ENCODE peak calls at places on chromosomes 6 and 20, in nine cellular contexts. A is HCT116, L is left ventricle myocardium inferior, H is cardiac muscle cell, R is transverse colon, N is omental fat pad, P is thyroid gland, Z is foreskin fibroblast, W is neural crest cell. T is an unnamed sample.

GRCh38 chr6:14951704-14952103 is 294.2 kb upstream of the JARID2 start:
- DNase-seq in Z (no peak), N (no peak), W (no peak), P (no peak), A (no peak), H (no peak), R (no peak), L (no peak), T (no peak)

GRCh38 chr6:142903806-142904205 is 41.2 kb downstream of the HIVEP2 start:
- DNase-seq in R (no peak), H (no peak), P (no peak), N (no peak), L (no peak), W (no peak), Z (peak), A (no peak), T (no peak)

GRCh38 chr20:51687071-51687470 is 81.1 kb downstream of the ATP9A start:
- DNase-seq in W (no peak), R (no peak), P (no peak), L (no peak), Z (peak), H (peak), A (peak), N (no peak), T (no peak)

GRCh38 chr6:125564941-125565340 is 184.5 kb upstream of the HEY2 start:
- DNase-seq in W (no peak), L (no peak), R (no peak), N (no peak), H (no peak), Z (no peak), P (no peak), A (no peak), T (no peak)

GRCh38 chr20:48773837-48774418 is 53.9 kb downstream of the PREX1 start:
- DNase-seq in H (peak), W (no peak), Z (peak), P (no peak), N (no peak), L (no peak), A (no peak), R (peak), T (no peak)

GRCh38 chr6:102766946-102767345 is 1373.4 kb downstream of the GRIK2 start:
- DNase-seq in A (no peak), W (no peak), Z (peak), N (no peak), R (no peak), H (no peak), L (no peak), P (no peak), T (no peak)

GRCh38 chr20:3239026-3239866 is at the start of gene SLC4A11:
- DNase-seq in R (peak), W (peak), N (no peak), P (peak), H (peak), L (peak), Z (peak), A (peak), T (peak)

GRCh38 chr6:166387642-166388325 is 5.0 kb upstream of the MPC1 start:
- DNase-seq in N (no peak), R (no peak), W (no peak), P (no peak), A (no peak), L (no peak), H (no peak), Z (no peak), T (no peak)

GRCh38 chr6:150492507-150492906 is 107.2 kb upstream of the PLEKHG1 start:
- DNase-seq in A (peak), H (peak), W (no peak), N (no peak), L (no peak), Z (no peak), R (no peak), P (no peak), T (no peak)

GRCh38 chr20:62606551-62607201 is 35.6 kb upstream of the SLCO4A1 start:
- DNase-seq in A (no peak), H (peak), W (no peak), R (peak), Z (peak), L (peak), N (no peak), P (peak), T (no peak)

GRCh38 chr6:53411451-53411850 is 62.7 kb upstream of the ELOVL5 start:
- DNase-seq in L (no peak), Z (no peak), R (no peak), P (no peak), N (no peak), H (peak), W (no peak), A (no peak), T (no peak)

GRCh38 chr6:123677897-123678296 is 41.1 kb upstream of the TRDN start:
- DNase-seq in P (no peak), H (no peak), N (no peak), L (no peak), R (no peak), W (no peak), Z (no peak), A (no peak), T (no peak)

GRCh38 chr20:58995461-58996225 is 11.4 kb downstream of the CTSZ start:
- DNase-seq in H (no peak), N (no peak), L (no peak), Z (no peak), P (no peak), R (no peak), W (no peak), A (no peak), T (no peak)

GRCh38 chr6:1131285-1132079 is 180.4 kb upstream of the FOXQ1 start:
- DNase-seq in P (peak), L (peak), H (peak), R (no peak), Z (peak), N (no peak), A (no peak), W (no peak), T (peak)

GRCh38 chr20:1882026-1882425 is 13.2 kb upstream of the SIRPA start:
- DNase-seq in H (no peak), L (no peak), W (no peak), A (no peak), P (no peak), Z (no peak), R (no peak), N (no peak), T (no peak)

GRCh38 chr20:2837561-2837960 is 2.9 kb downstream of the PCED1A start:
- DNase-seq in L (no peak), H (no peak), A (no peak), P (no peak), W (no peak), Z (no peak), N (no peak), R (no peak), T (no peak)

GRCh38 chr6:37083243-37084138 is 78.0 kb downstream of the FGD2 start:
- DNase-seq in R (peak), Z (peak), N (peak), W (no peak), P (peak), L (peak), H (peak), A (no peak), T (peak)

GRCh38 chr6:98769546-98769945 is 64.8 kb upstream of the POU3F2 start:
- DNase-seq in L (no peak), A (peak), W (no peak), N (no peak), R (no peak), P (peak), H (peak), Z (no peak), T (no peak)

GRCh38 chr6:894274-894673 is 201.3 kb upstream of the EXOC2 start:
- DNase-seq in A (no peak), H (no peak), W (no peak), R (no peak), Z (no peak), P (no peak), N (no peak), L (no peak), T (no peak)

GRCh38 chr6:1335367-1336037 is 23.6 kb downstream of the FOXQ1 start:
- DNase-seq in R (peak), A (peak), W (no peak), L (no peak), N (no peak), H (peak), Z (peak), P (peak), T (peak)

GRCh38 chr20:49964964-49965780 is 17.6 kb upstream of the SNAI1 start:
- DNase-seq in L (no peak), P (peak), N (no peak), H (peak), Z (peak), A (peak), R (peak), W (peak), T (no peak)

GRCh38 chr20:4722571-4722970 is 862 bp downstream of the PRND start:
- DNase-seq in N (no peak), W (no peak), R (no peak), P (no peak), L (no peak), A (no peak), H (no peak), Z (no peak), T (no peak)

GRCh38 chr6:20202070-20202658 is 10.1 kb downstream of the MBOAT1 start:
- DNase-seq in A (no peak), P (no peak), Z (peak), H (peak), N (no peak), L (no peak), R (no peak), W (no peak), T (no peak)

GRCh38 chr6:38599966-38600550 is 39.7 kb downstream of the BTBD9 start:
- DNase-seq in N (no peak), A (no peak), H (peak), W (no peak), R (no peak), P (no peak), L (peak), Z (no peak), T (no peak)

GRCh38 chr6:81655696-81656095 is 96.8 kb downstream of the TENT5A start:
- DNase-seq in L (no peak), R (no peak), A (no peak), W (no peak), Z (no peak), N (no peak), H (no peak), P (no peak), T (no peak)

DNA sequence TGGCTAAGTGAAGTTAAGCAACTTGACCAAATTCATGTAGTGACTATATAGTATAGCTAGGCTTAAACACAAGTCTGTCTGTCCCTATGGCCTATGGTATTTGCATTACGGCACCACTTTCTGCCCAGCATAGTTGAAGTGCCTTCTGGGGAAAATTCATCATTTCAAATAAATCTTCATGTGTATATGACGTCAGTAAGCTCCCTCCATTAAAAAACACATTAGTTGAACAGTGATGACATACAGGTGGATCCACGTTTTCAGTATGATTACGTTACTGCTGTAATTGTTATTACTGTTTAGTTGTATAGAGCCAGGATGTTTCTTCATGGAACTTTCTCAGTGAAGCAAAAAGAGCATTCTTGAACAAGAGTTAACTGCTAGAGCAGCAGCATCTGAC is 96.2 kb downstream of the TENT5A start:
- DNase-seq in R (no peak), N (no peak), L (no peak), P (no peak), H (no peak), A (no peak), Z (no peak), W (no peak), T (no peak)
- TF ChIP-seq CTCF in R (no peak), N (no peak), L (no peak), P (no peak), H (no peak), A (no peak), Z (no peak), W (no peak), T (no peak)

GRCh38 chr6:32803416-32803815 is 13.4 kb downstream of the HLA-DOB start:
- DNase-seq in N (no peak), A (no peak), W (no peak), L (no peak), Z (no peak), R (no peak), P (no peak), H (no peak), T (no peak)

DNA sequence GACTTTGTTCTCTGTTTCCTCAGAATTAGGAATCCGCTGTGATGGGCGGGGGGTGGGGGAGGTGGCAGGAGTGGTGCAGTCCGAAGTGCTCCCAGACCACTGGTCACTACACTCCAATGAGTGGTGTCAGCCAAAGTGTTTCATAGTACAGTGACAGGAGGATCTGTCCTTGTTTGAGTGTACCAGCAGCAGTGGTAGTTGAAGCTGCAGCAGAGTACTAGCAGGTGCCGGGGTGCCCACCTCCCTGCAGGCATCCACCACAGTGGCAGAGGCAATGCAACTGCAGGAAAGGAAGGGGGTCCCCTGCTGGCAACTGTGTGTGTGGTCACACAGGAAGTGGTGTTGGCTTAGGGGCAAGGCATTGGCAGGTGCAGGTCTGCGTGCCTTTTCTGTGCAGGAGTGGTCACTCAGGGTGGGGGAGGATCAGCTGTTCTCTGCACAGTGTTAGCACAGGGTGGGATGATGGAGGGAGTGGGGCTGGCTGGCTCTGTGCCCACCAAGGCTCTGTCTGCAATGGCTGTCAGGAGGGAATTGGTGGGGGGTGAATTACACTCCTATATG is 9.7 kb downstream of the HLA-DOB start:
- DNase-seq in R (no peak), Z (no peak), W (no peak), A (no peak), L (no peak), N (no peak), P (no peak), H (no peak), T (no peak)
- TF ChIP-seq CTCF in R (no peak), Z (no peak), W (no peak), A (no peak), L (no peak), N (no peak), P (no peak), H (no peak), T (no peak)

GRCh38 chr6:139909992-139910391 is 535.5 kb upstream of the CITED2 start:
- DNase-seq in N (no peak), R (no peak), H (no peak), L (no peak), A (no peak), Z (no peak), W (no peak), P (no peak), T (no peak)
- TF ChIP-seq CTCF in N (no peak), R (no peak), H (no peak), L (no peak), A (no peak), Z (no peak), W (no peak), P (no peak), T (no peak)

DNA sequence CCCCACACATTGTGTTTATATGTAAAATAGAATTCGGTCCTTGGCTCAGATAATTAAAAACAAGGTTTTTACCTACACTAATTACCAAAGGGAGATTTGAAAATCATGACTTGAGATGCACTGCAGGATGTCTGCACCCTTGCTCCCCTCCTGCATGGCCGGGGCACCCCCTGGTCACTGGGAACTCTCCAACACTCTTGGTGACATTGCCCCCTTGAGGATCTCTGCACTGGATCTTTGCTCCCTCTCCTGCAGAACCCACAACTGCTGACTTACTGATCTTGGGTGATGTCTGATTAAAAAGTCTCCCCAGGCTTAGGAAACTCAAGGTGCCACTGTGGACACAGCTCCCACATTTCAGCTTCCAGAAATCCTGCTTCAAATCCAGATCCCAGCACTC is 17.1 kb upstream of the CSNK2A1 start:
- DNase-seq in P (no peak), Z (no peak), A (no peak), W (no peak), L (no peak), H (no peak), N (no peak), R (no peak), T (no peak)
- TF ChIP-seq CTCF in P (no peak), Z (no peak), A (no peak), W (no peak), L (no peak), H (no peak), N (no peak), R (no peak), T (no peak)

GRCh38 chr6:24600903-24601302 is 45.1 kb downstream of the KIAA0319 start:
- DNase-seq in R (no peak), A (no peak), L (no peak), P (no peak), N (no peak), H (no peak), W (no peak), Z (no peak), T (no peak)
- TF ChIP-seq CTCF in R (no peak), A (peak), L (no peak), P (no peak), N (no peak), H (no peak), W (peak), Z (no peak), T (no peak)

DNA sequence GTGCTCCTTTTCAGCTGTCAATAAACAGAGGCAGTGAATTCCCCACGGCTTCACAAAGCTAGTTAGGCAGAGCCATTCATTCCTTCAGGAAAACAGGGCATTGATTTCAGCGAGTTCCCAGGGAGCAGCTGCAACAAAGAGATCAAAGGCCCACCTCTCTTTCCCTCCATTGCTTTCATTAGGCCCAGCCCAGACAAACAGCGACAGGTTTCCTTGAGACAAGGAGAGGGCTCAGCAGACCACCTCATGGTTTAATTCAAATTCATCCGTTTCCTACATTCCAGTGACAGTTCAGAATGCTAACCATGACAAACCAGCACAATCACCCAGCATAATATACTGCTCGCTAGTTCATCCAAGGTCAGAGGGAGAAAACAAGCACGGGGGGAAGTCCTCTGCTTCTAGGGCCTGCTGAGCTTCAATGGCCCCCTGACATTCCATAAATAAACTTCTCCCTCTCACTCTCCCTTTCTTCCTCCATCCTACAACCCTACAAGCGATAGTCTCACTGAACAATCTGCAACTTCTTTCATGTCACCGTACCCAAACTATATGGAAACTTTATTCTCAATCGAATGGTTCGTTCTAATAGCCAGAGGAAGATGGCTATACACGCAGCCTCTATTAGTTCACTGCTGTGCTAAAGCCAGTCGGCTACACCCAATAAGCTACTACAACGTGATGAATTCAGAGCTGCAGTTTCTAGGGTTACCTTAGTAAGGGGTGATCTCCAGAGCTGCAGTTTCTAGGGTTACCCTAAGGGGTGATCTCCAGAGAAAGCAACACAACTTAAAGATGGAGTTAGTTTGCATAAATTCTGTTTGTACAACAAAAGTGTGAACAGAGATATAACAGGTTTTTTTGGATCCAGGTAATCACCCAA is 34.7 kb downstream of the PLAGL1 start:
- DNase-seq in P (no peak), H (no peak), N (no peak), R (no peak), L (no peak), Z (no peak), A (no peak), W (peak), T (no peak)
- TF ChIP-seq CTCF in P (no peak), H (no peak), N (no peak), R (no peak), L (no peak), Z (no peak), A (no peak), W (no peak), T (no peak)

GRCh38 chr6:159501558-159501957 is 191.5 kb downstream of the SOD2 start:
- DNase-seq in R (no peak), P (no peak), Z (no peak), W (no peak), H (no peak), N (no peak), L (no peak), A (no peak), T (no peak)
- TF ChIP-seq CTCF in R (no peak), P (no peak), Z (no peak), W (no peak), H (no peak), N (no peak), L (no peak), A (no peak), T (no peak)

GRCh38 chr6:148367418-148368024 is 24.9 kb downstream of the SASH1 start:
- DNase-seq in H (peak), Z (peak), R (no peak), N (no peak), P (peak), W (no peak), L (peak), A (no peak), T (peak)
- TF ChIP-seq CTCF in H (no peak), Z (no peak), R (no peak), N (no peak), P (no peak), W (no peak), L (no peak), A (no peak), T (no peak)

DNA sequence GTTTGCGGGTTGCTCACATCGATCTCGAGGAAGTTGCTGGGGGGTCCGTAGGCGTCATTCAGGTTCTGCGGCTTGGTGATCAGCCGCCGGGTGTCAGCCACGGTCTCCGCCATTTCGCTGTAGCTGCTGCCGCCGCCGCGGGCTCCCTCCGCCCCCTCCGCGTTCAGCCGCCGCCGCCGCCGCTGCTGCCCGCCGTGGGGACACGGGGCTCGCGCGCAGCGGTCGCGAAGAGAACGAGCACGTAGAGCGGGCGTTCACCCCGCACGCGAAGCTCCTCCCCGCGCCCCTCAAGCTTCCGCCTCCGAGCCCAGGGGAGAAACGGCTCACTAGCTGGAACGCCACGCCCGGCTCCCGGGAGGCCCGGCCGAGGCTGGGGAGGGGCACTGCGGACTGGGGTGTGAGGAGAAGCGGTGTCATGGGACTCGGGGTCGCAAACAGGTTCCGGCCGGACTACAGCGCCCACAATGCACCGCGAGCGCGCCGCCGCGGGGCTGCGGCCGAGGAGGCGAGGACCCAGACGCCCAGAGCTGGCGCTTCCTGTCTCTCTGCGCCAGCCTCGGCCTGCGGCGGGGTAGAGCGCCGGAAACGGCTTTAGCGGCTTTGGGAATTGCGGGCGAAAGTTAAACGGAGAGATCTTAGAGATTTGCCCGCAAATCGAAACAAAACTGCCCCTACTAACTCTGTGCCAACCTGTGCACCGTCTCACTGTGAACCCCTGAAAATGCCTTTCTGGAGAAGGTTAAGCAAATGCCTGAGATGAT is at the start of gene SNX3:
- DNase-seq in L (peak), N (peak), R (peak), A (peak), Z (peak), H (peak), W (peak), P (peak), T (peak)
- TF ChIP-seq CTCF in L (peak), N (no peak), R (no peak), A (no peak), Z (no peak), H (no peak), W (no peak), P (no peak), T (no peak)

T was measured in AG09319.